ENCODE peak calls at places on chromosomes 5 and 9, in eight cellular contexts. X is endothelial cell of umbilical vein, W is uterus, T is GM12878, V is IMR-90, C is right lobe of liver, P is A549, Z is tibial nerve. I is an unnamed sample.

GRCh38 chr9:36006541-36006940 is 30.2 kb upstream of the RECK start:
- DNase-seq in X (no peak), W (no peak), T (no peak), V (no peak), C (no peak), P (no peak), Z (no peak), I (no peak)

GRCh38 chr9:113998529-113999255 is 79.4 kb downstream of the AMBP start:
- DNase-seq in X (no peak), W (no peak), T (no peak), V (peak), C (no peak), P (peak), Z (no peak), I (peak)

GRCh38 chr5:36870399-36871040 is 6.0 kb upstream of the NIPBL start:
- DNase-seq in X (peak), W (no peak), T (no peak), V (peak), C (no peak), P (peak), Z (no peak), I (no peak)

GRCh38 chr9:95626885-95627558 is 110.3 kb upstream of the PTCH1 start:
- DNase-seq in X (peak), W (peak), T (no peak), V (no peak), C (peak), P (no peak), Z (no peak), I (no peak)

GRCh38 chr9:17116400-17116837 is 18.4 kb upstream of the CNTLN start:
- DNase-seq in X (peak), W (no peak), T (no peak), V (peak), C (no peak), P (peak), Z (no peak), I (no peak)

GRCh38 chr9:102950341-102950740 is 44.8 kb upstream of the CYLC2 start:
- DNase-seq in X (no peak), W (no peak), T (no peak), V (no peak), C (no peak), P (no peak), Z (no peak), I (no peak)

GRCh38 chr5:111694183-111694582 is 62.8 kb downstream of the NREP start:
- DNase-seq in X (no peak), W (no peak), T (no peak), V (peak), C (no peak), P (peak), Z (no peak), I (no peak)

GRCh38 chr9:92029553-92029952 is 79.5 kb upstream of the ROR2 start:
- DNase-seq in X (no peak), W (no peak), T (no peak), V (no peak), C (no peak), P (no peak), Z (no peak), I (no peak)

GRCh38 chr9:114017741-114018715 is 60.1 kb downstream of the AMBP start:
- DNase-seq in X (no peak), W (no peak), T (no peak), V (no peak), C (no peak), P (no peak), Z (no peak), I (peak)

GRCh38 chr5:29614202-29614601 is 1579.3 kb upstream of the CDH6 start:
- DNase-seq in X (no peak), W (no peak), T (no peak), V (no peak), C (no peak), P (no peak), Z (no peak), I (no peak)

GRCh38 chr9:132672413-132672690 is 2.1 kb downstream of the GTF3C4 start:
- DNase-seq in X (peak), W (no peak), T (no peak), V (peak), C (no peak), P (peak), Z (no peak), I (no peak)

GRCh38 chr9:6715755-6716643 is 41.8 kb upstream of the KDM4C start:
- DNase-seq in X (no peak), W (peak), T (peak), V (no peak), C (peak), P (peak), Z (no peak), I (no peak)

DNA sequence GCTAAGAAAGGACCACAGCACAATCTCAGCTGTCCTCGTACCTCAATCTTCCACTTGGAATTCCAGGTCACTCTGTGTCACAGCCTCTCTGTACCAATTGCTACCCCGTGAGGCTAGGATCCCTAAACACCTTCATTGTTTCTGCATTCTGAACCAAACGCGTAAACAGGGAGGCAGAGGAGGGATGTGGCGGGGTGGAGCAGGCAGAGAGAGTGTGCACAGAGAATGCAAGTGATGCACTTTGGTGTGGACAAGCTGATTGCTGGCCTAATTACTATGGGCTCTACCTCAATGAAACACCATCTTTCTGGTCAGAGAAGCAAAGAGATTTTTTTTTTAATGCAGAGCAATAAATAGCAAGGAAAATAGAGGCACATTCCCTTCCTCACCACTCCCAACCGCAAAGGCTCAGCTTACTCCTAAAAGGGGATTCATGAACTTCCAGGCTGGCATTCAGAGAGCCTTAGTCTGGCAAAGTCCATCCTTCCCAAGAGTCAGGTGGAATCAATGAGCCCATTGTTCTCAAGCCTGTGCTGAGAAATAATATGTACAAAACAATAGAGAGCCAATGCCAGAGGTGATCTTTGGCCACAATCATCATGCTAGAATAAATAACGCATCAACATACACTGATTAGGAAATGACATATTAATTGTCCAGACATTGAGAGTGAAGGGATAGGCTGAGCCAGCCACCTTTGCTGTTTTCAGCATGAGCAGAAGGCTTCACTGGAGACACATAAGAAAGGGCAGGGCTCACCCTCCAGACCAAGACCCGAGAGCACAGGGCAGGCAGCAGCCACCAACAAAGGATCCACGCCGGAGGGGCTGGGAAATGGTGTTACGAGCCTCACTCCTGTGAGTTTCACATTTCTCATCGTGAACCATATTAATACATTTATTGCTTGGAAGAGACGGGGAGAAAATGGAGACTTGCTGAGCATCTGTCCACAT is 278.8 kb downstream of the ENC1 start:
- DNase-seq in X (no peak), W (no peak), T (no peak), V (no peak), C (no peak), P (no peak), Z (no peak), I (peak)
- H3K27ac ChIP-seq in X (no peak), W (no peak), T (no peak), V (no peak), C (no peak), P (no peak), Z (no peak), I (peak)

DNA sequence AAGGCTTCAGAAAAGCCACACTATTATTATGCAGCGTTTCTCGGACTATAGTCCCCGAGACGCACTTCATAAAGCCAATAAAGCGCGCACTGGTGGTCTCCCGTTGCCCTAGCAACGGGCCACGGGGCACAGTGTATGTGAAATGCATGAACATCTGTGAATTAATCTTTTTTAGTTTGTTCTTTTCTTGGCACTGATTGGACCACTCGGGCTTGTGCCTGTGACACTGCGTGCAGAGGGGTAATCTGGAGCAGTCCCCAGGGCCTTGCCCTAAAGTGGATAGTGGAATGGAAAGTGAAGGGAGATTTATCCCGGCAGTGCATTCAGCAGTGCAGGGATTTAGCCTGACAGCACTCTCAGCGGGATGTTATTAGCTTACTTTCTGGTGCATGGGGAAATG is 92.1 kb downstream of the TLE4 start:
- DNase-seq in X (no peak), W (no peak), T (no peak), V (no peak), C (no peak), P (no peak), Z (no peak), I (no peak)
- TF ChIP-seq POLR2A in X (no peak), W (no peak), T (no peak), V (no peak), C (no peak), P (no peak), Z (no peak), I (no peak)

DNA sequence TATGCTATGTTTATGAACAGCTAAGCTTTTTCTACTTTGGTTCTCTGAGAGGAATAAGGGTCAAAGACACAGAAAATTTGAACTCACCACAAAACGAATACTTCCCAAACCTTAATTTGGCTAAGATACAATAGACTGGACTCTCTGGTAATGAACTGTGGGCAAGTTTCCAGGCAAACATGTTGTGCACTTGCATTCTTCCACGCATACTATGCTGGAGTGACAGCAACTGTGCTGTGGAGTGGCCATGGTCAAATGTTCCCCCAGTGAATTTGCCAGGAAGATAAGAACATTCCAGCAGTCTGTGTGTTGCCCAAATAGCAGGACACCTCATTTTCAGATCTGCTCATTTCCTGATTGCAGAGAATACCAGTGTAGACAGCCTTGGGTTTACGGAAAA is 275.3 kb upstream of the IL12B start:
- DNase-seq in X (no peak), W (no peak), T (no peak), V (no peak), C (no peak), P (no peak), Z (no peak), I (no peak)
- H3K27ac ChIP-seq in X (no peak), W (no peak), T (no peak), V (no peak), C (no peak), P (no peak), Z (no peak), I (no peak)

GRCh38 chr5:23084815-23085214 is 231.7 kb upstream of the CDH12 start:
- DNase-seq in X (no peak), W (no peak), T (no peak), V (no peak), C (no peak), P (peak), Z (no peak), I (no peak)
- TF ChIP-seq POLR2A in X (no peak), W (no peak), T (no peak), V (no peak), C (no peak), P (no peak), Z (no peak), I (no peak)

DNA sequence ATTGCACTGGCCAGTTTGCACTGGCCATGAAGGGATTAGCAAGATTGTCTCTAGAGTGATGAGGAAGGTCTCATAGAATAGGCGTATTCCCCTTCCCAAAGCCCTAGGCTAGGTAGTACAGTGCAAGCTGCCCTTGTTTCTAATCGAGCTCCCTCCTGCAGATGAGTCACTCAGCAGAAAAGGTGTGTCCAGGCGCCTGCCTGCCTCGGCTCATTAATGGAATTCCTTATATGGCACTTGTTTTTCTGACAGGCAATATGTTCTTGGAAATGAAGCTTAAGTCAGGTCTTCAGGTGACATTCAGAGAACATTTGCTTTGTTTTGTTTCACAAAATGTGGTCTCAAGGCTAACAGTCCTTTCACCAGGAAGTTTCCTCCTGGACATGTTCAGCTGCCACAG is 281.2 kb upstream of the MAP3K1 start:
- DNase-seq in X (no peak), W (no peak), T (no peak), V (no peak), C (no peak), P (peak), Z (no peak), I (no peak)
- H3K27ac ChIP-seq in X (no peak), W (peak), T (no peak), V (no peak), C (no peak), P (peak), Z (no peak), I (peak)

GRCh38 chr9:33816327-33817252 is at the start of gene UBE2R2:
- DNase-seq in X (peak), W (peak), T (peak), V (peak), C (peak), P (peak), Z (peak), I (peak)
- TF ChIP-seq POLR2A in X (peak), W (peak), T (peak), V (peak), C (peak), P (peak), Z (peak), I (no peak)

DNA sequence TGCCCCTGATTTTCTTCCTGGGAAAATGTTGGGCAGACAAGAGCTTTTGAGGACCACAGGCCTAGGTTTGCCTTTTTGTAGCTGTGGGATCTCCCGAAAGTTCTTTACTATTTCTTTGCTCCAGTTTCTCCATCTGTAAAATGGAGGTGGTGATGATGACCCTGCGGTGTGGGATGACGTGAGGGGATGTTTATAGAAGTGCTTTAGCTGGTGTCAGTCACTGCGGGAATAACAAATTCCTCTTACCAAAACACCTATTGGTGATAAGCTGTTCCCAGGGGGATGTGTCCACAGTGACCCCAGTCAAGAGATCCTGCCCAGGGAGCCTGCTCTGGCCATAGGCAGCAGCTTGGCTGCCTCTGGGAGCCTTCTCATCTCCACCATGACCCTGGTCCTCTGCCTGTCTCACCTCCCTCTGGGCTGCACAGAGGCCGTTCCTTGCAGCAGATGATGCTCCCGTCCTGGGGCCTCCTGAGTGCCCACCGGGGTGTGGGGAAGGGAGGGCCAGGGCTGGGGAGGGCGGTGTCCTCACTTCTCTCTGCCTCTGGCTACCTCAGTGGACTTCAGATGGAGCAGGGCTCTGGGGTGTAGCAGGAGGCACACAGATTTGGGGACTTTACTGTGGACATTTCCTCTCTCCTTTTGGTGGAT is 77.2 kb downstream of the COL15A1 start:
- DNase-seq in X (no peak), W (no peak), T (no peak), V (no peak), C (no peak), P (no peak), Z (no peak), I (no peak)
- H3K27ac ChIP-seq in X (no peak), W (peak), T (no peak), V (peak), C (no peak), P (peak), Z (no peak), I (peak)

DNA sequence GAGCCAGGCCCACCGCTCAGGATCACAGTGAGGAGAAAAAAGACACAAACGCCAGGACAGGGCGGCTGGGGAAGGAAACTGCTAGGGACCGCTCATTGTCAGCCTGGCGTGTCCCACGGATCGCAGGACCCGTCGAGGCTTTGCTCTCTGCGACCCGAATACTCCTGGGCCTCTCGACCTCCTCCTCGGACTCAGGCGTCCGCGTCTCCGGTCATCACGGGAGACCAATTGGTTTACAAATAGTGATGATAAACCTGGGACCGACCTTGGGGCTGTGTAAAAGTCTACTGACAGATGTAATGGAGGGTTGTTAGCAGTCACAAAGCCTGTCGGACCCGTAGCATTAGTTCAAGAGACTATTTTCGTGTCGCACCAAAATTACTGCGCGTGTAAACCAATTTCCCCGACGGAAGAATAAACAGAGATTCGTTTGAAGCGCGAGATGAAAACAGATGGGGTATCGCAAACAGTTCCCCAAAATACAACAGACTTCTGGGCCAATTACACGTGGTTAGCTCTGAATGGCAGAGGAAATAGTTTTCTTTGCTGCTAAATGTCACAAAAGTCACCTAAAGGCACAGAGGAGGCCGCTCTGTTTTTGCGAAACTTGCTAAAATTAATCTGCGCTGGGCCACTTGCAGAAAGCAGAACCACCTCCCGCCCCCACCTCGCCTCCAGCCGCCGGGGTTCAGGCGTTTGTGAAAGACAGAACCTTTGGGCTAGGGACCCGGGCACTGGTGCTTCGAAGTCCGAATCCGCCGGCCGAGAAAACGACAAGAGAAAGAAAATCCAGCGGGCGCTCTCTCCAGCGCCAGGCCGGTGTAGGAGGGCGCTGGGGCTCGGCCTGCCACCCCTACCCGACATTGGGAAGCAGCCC is 67.6 kb downstream of the FOXD1 start:
- DNase-seq in X (no peak), W (no peak), T (no peak), V (no peak), C (no peak), P (no peak), Z (no peak), I (no peak)
- TF ChIP-seq POLR2A in X (no peak), W (no peak), T (no peak), V (no peak), C (no peak), P (no peak), Z (no peak), I (no peak)

DNA sequence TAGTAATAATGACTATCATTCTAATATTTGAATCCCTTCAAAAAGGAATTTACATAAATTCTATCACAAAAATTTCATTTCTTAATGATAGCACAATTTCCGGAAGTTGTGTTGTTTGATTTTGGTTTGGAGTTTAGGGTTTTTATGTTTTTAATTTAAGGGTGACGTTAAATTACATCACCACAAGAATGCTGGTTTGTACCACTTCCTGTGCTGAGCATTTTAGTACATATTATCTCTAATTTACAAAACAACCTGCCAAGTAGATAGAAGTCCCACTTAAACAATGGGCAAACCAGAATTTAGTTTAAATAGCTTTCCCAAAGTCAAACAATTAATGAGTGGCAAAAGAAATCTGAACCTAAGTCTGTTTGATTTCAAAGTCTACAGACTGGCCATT is 63.4 kb downstream of the DENND1A start:
- DNase-seq in X (no peak), W (no peak), T (no peak), V (no peak), C (no peak), P (no peak), Z (no peak), I (no peak)
- H3K27ac ChIP-seq in X (no peak), W (no peak), T (peak), V (no peak), C (peak), P (no peak), Z (no peak), I (no peak)

DNA sequence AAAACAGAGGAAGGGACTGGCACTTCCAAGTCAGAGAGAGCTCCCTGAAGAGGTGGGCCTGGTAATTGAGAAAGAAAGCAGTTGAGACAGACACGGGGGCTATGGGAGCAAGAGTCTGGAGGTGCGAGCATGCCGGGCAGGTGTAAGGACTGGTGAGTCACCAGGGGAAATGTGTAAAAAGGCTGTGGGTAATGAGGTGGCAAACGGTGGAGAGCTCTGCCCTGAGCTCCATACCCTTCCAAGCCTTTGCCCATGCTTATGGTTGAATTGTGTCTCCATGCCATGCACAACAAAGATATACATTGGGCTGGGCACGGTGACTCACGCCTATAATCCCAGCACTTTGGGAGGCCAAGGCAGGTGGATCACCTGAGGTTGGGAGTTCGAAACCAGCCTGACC is 18.0 kb upstream of the JADE2 start:
- DNase-seq in X (no peak), W (no peak), T (no peak), V (no peak), C (no peak), P (no peak), Z (no peak), I (no peak)
- TF ChIP-seq POLR2A in X (no peak), W (no peak), T (no peak), V (no peak), C (no peak), P (no peak), Z (no peak), I (no peak)

I was measured in vagina.